ENCODE peak calls at places on chromosomes 3 and 15, in eight cellular contexts. R, F, I, X, N, G, U and L are unnamed samples.
A peak's percentile ranks its signal among the peaks of the same experiment; 100 is the strongest.

GRCh38 chr3:46184469-46184868 is 23.6 kb downstream of the CCR1 start:
- DNase-seq in F (no peak), X (no peak), I (peak; percentile 97), G (no peak), U (peak; percentile 23), R (no peak), N (no peak), L (no peak)

GRCh38 chr3:5122030-5122740 is at the start of gene ARL8B:
- DNase-seq in X (peak; percentile 95), N (peak; percentile 85), R (peak; percentile 91), G (peak; percentile 96), I (peak; percentile 78), U (peak; percentile 78), F (peak; percentile 65), L (peak; percentile 93)

GRCh38 chr3:126292318-126293070 is 64.7 kb downstream of the KLF15 start:
- DNase-seq in U (no peak), I (no peak), N (no peak), R (no peak), G (no peak), X (no peak), F (no peak), L (no peak)

GRCh38 chr3:157913052-157913451 is 193.2 kb downstream of the SHOX2 start:
- DNase-seq in F (no peak), N (no peak), R (no peak), G (no peak), X (no peak), U (no peak), I (no peak), L (no peak)

GRCh38 chr3:143901105-143901504 is 52.8 kb upstream of the SLC9A9 start:
- DNase-seq in G (no peak), N (no peak), R (no peak), F (no peak), I (peak; percentile 97), U (no peak), X (no peak), L (no peak)

GRCh38 chr15:91965501-91966180 is 112.1 kb downstream of the SLCO3A1 start:
- DNase-seq in G (no peak), N (no peak), X (no peak), U (peak; percentile 27), F (no peak), I (peak; percentile 93), R (no peak), L (no peak)

GRCh38 chr3:73547427-73548036 is 77.2 kb downstream of the PDZRN3 start:
- DNase-seq in G (no peak), F (no peak), R (no peak), U (no peak), X (no peak), I (peak; percentile 55), N (peak; percentile 29), L (no peak)

GRCh38 chr15:66912001-66912400 is 153.4 kb upstream of the SMAD3 start:
- DNase-seq in N (no peak), F (no peak), X (no peak), R (no peak), U (no peak), G (no peak), I (no peak), L (no peak)

GRCh38 chr3:119289371-119289770 is 4.8 kb upstream of the ARHGAP31 start:
- DNase-seq in U (no peak), R (no peak), F (no peak), N (no peak), X (no peak), G (no peak), I (no peak), L (no peak)

GRCh38 chr15:75349851-75350588 is 3.2 kb downstream of the NEIL1 start:
- DNase-seq in F (no peak), X (peak; percentile 64), U (no peak), R (peak; percentile 28), I (no peak), N (no peak), G (peak; percentile 38), L (peak; percentile 85)

GRCh38 chr15:74786659-74787165 is 4.8 kb downstream of the CSK start:
- DNase-seq in I (no peak), G (no peak), R (no peak), N (no peak), U (no peak), X (no peak), F (no peak), L (peak; percentile 70)

GRCh38 chr3:71358243-71358642 is 225.3 kb downstream of the FOXP1 start:
- DNase-seq in N (no peak), I (no peak), F (no peak), U (no peak), R (no peak), X (no peak), G (no peak), L (no peak)

GRCh38 chr3:66985336-66985920 is 12.7 kb upstream of the KBTBD8 start:
- DNase-seq in X (no peak), U (no peak), F (no peak), N (no peak), R (no peak), I (no peak), G (no peak), L (no peak)

GRCh38 chr3:99429501-99429900 is 208.9 kb upstream of the COL8A1 start:
- DNase-seq in X (no peak), F (no peak), N (no peak), I (no peak), U (no peak), G (no peak), R (no peak), L (no peak)

GRCh38 chr3:3799173-3800075 is at the start of gene LRRN1:
- DNase-seq in U (no peak), F (no peak), R (peak; percentile 82), I (no peak), X (peak; percentile 72), N (peak; percentile 96), G (peak; percentile 85), L (peak; percentile 91)

GRCh38 chr3:65532749-65533148 is 506.0 kb downstream of the MAGI1 start:
- DNase-seq in R (no peak), X (no peak), U (no peak), N (no peak), I (no peak), G (no peak), F (no peak), L (no peak)

GRCh38 chr3:191076903-191077552 is 122.0 kb upstream of the OSTN start:
- DNase-seq in U (no peak), F (no peak), G (no peak), I (no peak), X (no peak), N (no peak), R (no peak), L (no peak)

DNA sequence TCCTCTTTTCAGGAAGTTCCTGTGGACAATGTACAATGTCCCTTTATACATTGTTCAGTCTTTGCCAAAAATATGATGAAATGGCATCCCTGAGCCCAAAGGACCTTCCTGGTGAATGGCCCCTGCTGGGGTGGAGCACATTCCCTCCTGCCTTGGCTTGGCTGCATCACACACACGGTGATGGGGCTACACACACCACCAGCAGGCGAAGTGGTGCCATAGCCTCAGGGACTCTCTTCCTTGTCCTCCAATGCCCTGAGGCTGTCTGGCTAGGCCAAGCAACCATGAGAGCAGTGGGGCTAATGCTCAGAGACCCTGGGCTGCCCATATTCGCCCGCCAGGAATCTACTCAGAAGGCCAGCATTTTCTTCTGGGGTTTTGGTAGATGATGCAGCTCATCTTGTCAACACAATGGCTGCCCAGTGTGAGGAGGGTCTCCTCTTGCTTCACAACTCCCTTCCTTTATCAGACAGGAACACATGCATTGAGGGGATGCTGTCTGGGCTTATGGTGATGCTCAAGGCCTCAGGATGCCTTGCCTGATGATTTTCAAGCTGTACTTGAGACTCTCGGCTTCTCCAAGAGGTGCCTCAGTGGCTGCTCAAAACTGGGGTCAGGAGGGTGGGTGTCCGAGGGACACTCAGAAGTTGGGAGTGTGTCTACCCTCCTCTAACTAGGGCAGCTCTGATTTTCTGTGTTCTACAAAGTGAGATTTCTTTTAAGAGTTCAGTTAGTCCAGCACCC is 40.9 kb upstream of the EPHB1 start:
- DNase-seq in R (no peak), I (no peak), G (no peak), U (no peak), X (no peak), F (no peak), N (peak; percentile 25), L (no peak)
- H3K36me3 ChIP-seq in R (no peaks in the 10 kb centered on the region), I (no peaks in the 10 kb centered on the region), G (no peaks in the 10 kb centered on the region), U (no peaks in the 10 kb centered on the region), X (no peaks in the 10 kb centered on the region), F (no peaks in the 10 kb centered on the region), N (no peaks in the 10 kb centered on the region), L (no peaks in the 10 kb centered on the region)

DNA sequence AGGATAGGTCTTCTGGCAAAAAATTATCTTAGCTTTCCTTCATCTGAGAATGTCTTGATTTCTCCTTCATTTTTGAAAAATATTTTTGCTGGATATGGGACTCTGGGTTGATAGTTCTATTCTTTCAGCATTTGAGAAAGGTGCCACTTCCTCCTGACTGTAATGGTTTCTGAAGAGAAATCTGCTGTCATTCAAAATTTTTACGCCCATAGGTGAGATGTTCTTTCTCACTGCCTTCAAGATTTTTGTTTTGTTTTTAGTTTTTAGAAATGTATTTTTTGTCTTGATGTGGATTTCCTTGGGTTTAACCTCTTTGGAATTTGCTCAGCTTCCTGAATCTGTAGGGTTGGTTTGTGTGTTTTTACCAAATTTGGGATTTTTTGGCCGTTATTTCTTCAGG is 37.1 kb upstream of the ATP2B2 start:
- DNase-seq in G (no peak), I (no peak), F (no peak), N (no peak), U (no peak), X (no peak), R (no peak), L (no peak)
- TF ChIP-seq CTCF in G (no peak), I (no peak), F (no peak), N (no peak), U (no peak), X (no peak), R (no peak), L (no peak)

GRCh38 chr3:28495301-28495700 is 146.7 kb upstream of the AZI2 start:
- DNase-seq in I (no peak), X (no peak), G (no peak), R (no peak), U (no peak), F (no peak), N (no peak), L (no peak)
- H3K36me3 ChIP-seq in I (no peaks in the 10 kb centered on the region), X (no peaks in the 10 kb centered on the region), G (no peaks in the 10 kb centered on the region), R (no peaks in the 10 kb centered on the region), U (no peaks in the 10 kb centered on the region), F (no peaks in the 10 kb centered on the region), N (no peaks in the 10 kb centered on the region), L (no peaks in the 10 kb centered on the region)

DNA sequence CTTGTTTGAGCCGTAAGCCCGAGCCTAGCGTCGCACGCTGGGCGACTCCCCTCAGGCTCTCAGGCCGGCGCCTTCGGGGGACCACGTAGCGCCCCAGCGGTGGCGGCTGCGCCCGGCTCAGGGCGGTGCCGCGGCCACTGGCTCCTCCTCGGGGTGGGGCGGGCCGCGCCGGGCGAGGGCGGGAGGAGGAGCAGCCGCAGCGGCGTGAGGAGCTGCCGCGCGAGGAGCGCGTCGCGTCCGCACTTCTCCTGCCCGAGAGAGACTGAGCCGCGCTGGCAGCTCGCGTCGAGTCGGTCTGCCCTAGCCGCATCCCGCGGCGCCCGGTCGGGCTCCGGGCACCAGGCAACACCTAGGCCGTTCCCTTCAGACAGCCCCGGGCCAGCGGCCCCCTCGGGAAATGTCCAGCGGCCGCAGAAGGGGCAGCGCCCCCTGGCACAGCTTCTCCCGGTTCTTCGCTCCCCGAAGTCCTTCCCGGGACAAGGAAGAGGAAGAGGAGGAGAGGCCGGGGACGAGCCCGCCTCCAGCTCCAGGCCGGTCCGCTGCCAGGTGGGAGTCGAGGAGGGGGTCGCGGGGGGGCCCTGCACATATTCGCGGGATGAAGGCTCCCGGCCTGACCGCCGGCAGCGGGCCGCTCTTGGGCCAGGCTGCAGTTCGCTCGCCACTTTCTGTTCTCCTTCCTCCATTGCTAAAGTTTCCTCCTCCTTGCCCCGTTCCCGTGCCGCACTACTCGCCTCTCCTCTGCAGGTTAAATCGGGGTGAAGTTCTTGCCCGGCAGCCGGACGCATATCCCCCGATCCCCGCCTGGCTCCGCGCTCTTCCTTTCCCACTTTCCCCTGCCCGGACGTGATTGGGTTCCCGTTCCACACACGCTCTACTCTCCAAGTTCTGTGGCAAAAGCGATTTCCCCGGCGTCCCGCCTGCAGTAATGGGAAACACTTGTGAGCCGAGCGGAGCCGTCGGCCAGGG is at the start of gene CRYBG3:
- DNase-seq in R (peak; percentile 86), U (peak; percentile 35), F (peak; percentile 53), G (peak; percentile 93), N (peak; percentile 87), I (peak; percentile 64), X (peak; percentile 89), L (peak; percentile 89)
- TF ChIP-seq CTCF in R (peak; percentile 26), U (peak; percentile 33), F (peak; percentile 58), G (peak; percentile 29), N (peak; percentile 37), I (peak; percentile 49), X (peak; percentile 17), L (no peak)